ENCODE peak calls at places on chromosomes 12 and 14, in six cellular contexts. B is heart left ventricle; P is stimulated activated CD8-positive, alpha-beta memory T cell treated with anti-CD3 and anti-CD28 coated beads, Interleukin-15, amount 100 ng/mL, for 4 hours; W is activated T-cell treated with anti-CD3 and anti-CD28 coated beads for 4 hours; Q is activated CD4-positive, alpha-beta T cell treated with anti-CD3 and anti-CD28 coated beads, Interleukin-2, amount 10 ng/mL, durations not matched to agents 7 days and 5 days; G is NCI-H2081. J is an unnamed sample.
A peak's percentile ranks its signal among the peaks of the same experiment; 100 is the strongest.

GRCh38 chr12:17302001-17302400 is 696.0 kb upstream of the LMO3 start:
- DNase-seq in B (no peak), P (no peak), W (no peak), Q (no peak), G (no peak), J (no peak)

GRCh38 chr12:64221656-64222010 is 463 bp downstream of the KICS2 start:
- DNase-seq in B (peak; percentile 87), P (peak; percentile 27), W (peak; percentile 53), Q (peak; percentile 54), G (peak; percentile 84), J (peak; percentile 55)

GRCh38 chr12:131327521-131328488 is 374.1 kb downstream of the ADGRD1 start:
- DNase-seq in B (no peak), P (no peak), W (no peak), Q (peak; percentile 5), G (no peak), J (no peak)

GRCh38 chr14:70897475-70897874 is 9.8 kb upstream of the PCNX1 start:
- DNase-seq in B (no peak), P (no peak), W (no peak), Q (no peak), G (no peak), J (no peak)

GRCh38 chr14:94451826-94452225 is 774 bp downstream of the SERPINA11 start:
- DNase-seq in B (no peak), P (no peak), W (no peak), Q (no peak), G (no peak), J (no peak)

GRCh38 chr12:121783771-121784170 is 9.7 kb downstream of the RHOF start:
- DNase-seq in B (no peak), P (no peak), W (no peak), Q (no peak), G (no peak), J (no peak)

GRCh38 chr12:219891-220352 is 6.0 kb upstream of the SLC6A12 start:
- DNase-seq in B (peak; percentile 80), P (peak; percentile 3), W (no peak), Q (peak; percentile 66), G (peak; percentile 73), J (no peak)

GRCh38 chr14:104289485-104289884 is 151.1 kb downstream of the KIF26A start:
- DNase-seq in B (no peak), P (no peak), W (no peak), Q (no peak), G (no peak), J (no peak)

GRCh38 chr12:123732251-123732650 is 20.1 kb downstream of the ATP6V0A2 start:
- DNase-seq in B (no peak), P (no peak), W (no peak), Q (no peak), G (no peak), J (no peak)

GRCh38 chr12:76348079-76348901 is at the start of gene BBS10:
- DNase-seq in B (peak; percentile 93), P (peak; percentile 72), W (peak; percentile 76), Q (peak; percentile 91), G (peak; percentile 91), J (peak; percentile 78)

GRCh38 chr12:6407206-6407954 is 23.4 kb downstream of the LTBR start:
- DNase-seq in B (no peak), P (no peak), W (no peak), Q (no peak), G (no peak), J (no peak)

GRCh38 chr12:66035289-66035961 is 95.1 kb downstream of the LLPH start:
- DNase-seq in B (no peak), P (no peak), W (no peak), Q (no peak), G (no peak), J (no peak)

GRCh38 chr12:19220861-19221466 is 91.4 kb downstream of the PLEKHA5 start:
- DNase-seq in B (no peak), P (no peak), W (no peak), Q (no peak), G (no peak), J (no peak)

GRCh38 chr12:23621910-23622309 is 327.6 kb downstream of the SOX5 start:
- DNase-seq in B (no peak), P (no peak), W (no peak), Q (no peak), G (peak; percentile 26), J (no peak)

GRCh38 chr12:55724226-55724939 is 4.2 kb downstream of the RDH5 start:
- DNase-seq in B (peak; percentile 80), P (no peak), W (no peak), Q (peak; percentile 77), G (peak; percentile 33), J (no peak)

GRCh38 chr12:40921563-40922163 is 229.4 kb downstream of the CNTN1 start:
- DNase-seq in B (no peak), P (no peak), W (no peak), Q (no peak), G (peak; percentile 4), J (no peak)

GRCh38 chr14:56359245-56359644 is 220.4 kb upstream of the TMEM260 start:
- DNase-seq in B (no peak), P (no peak), W (no peak), Q (peak; percentile 28), G (no peak), J (no peak)

GRCh38 chr12:111424793-111425251 is 19.1 kb downstream of the SH2B3 start:
- DNase-seq in B (no peak), P (no peak), W (no peak), Q (no peak), G (no peak), J (no peak)

GRCh38 chr14:76782885-76783566 is 21.8 kb downstream of the VASH1 start:
- DNase-seq in B (peak; percentile 41), P (no peak), W (no peak), Q (no peak), G (no peak), J (no peak)

J was measured in stimulated activated CD4-positive, alpha-beta T cell treated with anti-CD3 and anti-CD28 coated beads, Interleukin-2, amount 100 ng/mL, for 4 hours.